ENCODE peak calls at places on chromosome X, in seven cellular contexts. R, D, E, I, B, U and T are unnamed samples.

GRCh38 chrX:72060196-72060974 is 71.3 kb downstream of the RTL5 start:
- DNase-seq in R (peak; percentile 33), D (peak; percentile 38), E (no peak), I (peak; percentile 34), B (no peak), U (no peak), T (no peak)

GRCh38 chrX:136176399-136176825 is 29.1 kb downstream of the FHL1 start:
- DNase-seq in R (peak; percentile 76), D (no peak), E (no peak), I (no peak), B (no peak), U (no peak), T (no peak)

GRCh38 chrX:122777766-122778165 is 406.3 kb upstream of the GRIA3 start:
- DNase-seq in R (no peak), D (no peak), E (no peak), I (no peak), B (no peak), U (no peak), T (no peak)

GRCh38 chrX:19758536-19758935 is 128.9 kb downstream of the SH3KBP1 start:
- DNase-seq in R (no peak), D (no peak), E (no peak), I (no peak), B (no peak), U (no peak), T (no peak)

GRCh38 chrX:4754878-4755604 is 1041.6 kb upstream of the PRKX start:
- DNase-seq in R (no peak), D (no peak), E (no peak), I (no peak), B (no peak), U (no peak), T (no peak)

GRCh38 chrX:131262738-131263679 is 26.1 kb downstream of the IGSF1 start:
- DNase-seq in R (no peak), D (no peak), E (no peak), I (peak; percentile 55), B (no peak), U (no peak), T (no peak)

GRCh38 chrX:49171752-49172279 is at the start of gene PLP2:
- DNase-seq in R (peak; percentile 57), D (no peak), E (no peak), I (no peak), B (peak; percentile 57), U (peak; percentile 24), T (no peak)

GRCh38 chrX:140342410-140342809 is 162.5 kb downstream of the SOX3 start:
- DNase-seq in R (no peak), D (no peak), E (no peak), I (no peak), B (no peak), U (no peak), T (no peak)

GRCh38 chrX:105297041-105297440 is 76.5 kb upstream of the TEX13A start:
- DNase-seq in R (no peak), D (no peak), E (no peak), I (no peak), B (no peak), U (no peak), T (no peak)

GRCh38 chrX:49122499-49122898 is 1.0 kb downstream of the GPKOW start:
- DNase-seq in R (no peak), D (no peak), E (no peak), I (no peak), B (no peak), U (no peak), T (no peak)

GRCh38 chrX:149908308-149908707 is 21.1 kb upstream of the HSFX4 start:
- DNase-seq in R (no peak), D (no peak), E (no peak), I (no peak), B (no peak), U (no peak), T (no peak)

GRCh38 chrX:30943984-30944383 is 54.9 kb upstream of the TAB3 start:
- DNase-seq in R (no peak), D (no peak), E (no peak), I (no peak), B (no peak), U (no peak), T (no peak)

GRCh38 chrX:2928127-2928582 is 984 bp downstream of the ARSD start:
- DNase-seq in R (no peak), D (no peak), E (peak; percentile 81), I (peak; percentile 34), B (no peak), U (no peak), T (peak; percentile 64)

GRCh38 chrX:140502491-140503229 is 2.2 kb downstream of the SOX3 start:
- DNase-seq in R (no peak), D (no peak), E (no peak), I (no peak), B (no peak), U (no peak), T (no peak)

GRCh38 chrX:123504047-123504446 is 228.8 kb downstream of the THOC2 start:
- DNase-seq in R (no peak), D (no peak), E (no peak), I (no peak), B (no peak), U (no peak), T (no peak)

GRCh38 chrX:19709812-19710518 is 177.4 kb downstream of the SH3KBP1 start:
- DNase-seq in R (no peak), D (no peak), E (no peak), I (no peak), B (no peak), U (no peak), T (no peak)

GRCh38 chrX:38368774-38369173 is 16.4 kb downstream of the OTC start:
- DNase-seq in R (no peak), D (no peak), E (no peak), I (no peak), B (no peak), U (no peak), T (peak; percentile 31)

GRCh38 chrX:41303013-41303412 is 30.9 kb upstream of the DDX3X start:
- DNase-seq in R (no peak), D (no peak), E (no peak), I (no peak), B (no peak), U (no peak), T (no peak)

GRCh38 chrX:15686818-15687685 is 22.4 kb upstream of the CLTRN start:
- DNase-seq in R (peak; percentile 60), D (no peak), E (no peak), I (peak; percentile 41), B (peak; percentile 31), U (peak; percentile 36), T (peak; percentile 41)

GRCh38 chrX:2552621-2553297 is 52.0 kb upstream of the DHRSX start:
- DNase-seq in R (no peak), D (no peak), E (no peak), I (no peak), B (no peak), U (no peak), T (no peak)

GRCh38 chrX:45711231-45711630 is 510.6 kb upstream of the DIPK2B start:
- DNase-seq in R (no peak), D (no peak), E (no peak), I (no peak), B (no peak), U (no peak), T (no peak)

GRCh38 chrX:73916931-73917657 is 354.1 kb downstream of the CHIC1 start:
- DNase-seq in R (no peak), D (no peak), E (no peak), I (no peak), B (no peak), U (no peak), T (no peak)

GRCh38 chrX:1443496-1444075 is 9.1 kb downstream of the ASMTL start:
- DNase-seq in R (peak; percentile 7), D (no peak), E (peak; percentile 48), I (no peak), B (no peak), U (no peak), T (peak; percentile 7)

GRCh38 chrX:153992180-153992579 is 19.6 kb downstream of the TMEM187 start:
- DNase-seq in R (no peak), D (no peak), E (no peak), I (no peak), B (no peak), U (no peak), T (no peak)

GRCh38 chrX:11381464-11381863 is 88.3 kb downstream of the AMELX start:
- DNase-seq in R (peak; percentile 38), D (no peak), E (no peak), I (peak; percentile 39), B (no peak), U (peak; percentile 10), T (no peak)

GRCh38 chrX:68695206-68695845 is 47.9 kb downstream of the STARD8 start:
- DNase-seq in R (no peak), D (no peak), E (no peak), I (no peak), B (no peak), U (no peak), T (no peak)

GRCh38 chrX:134990475-134991473 is at the start of gene SMIM10:
- DNase-seq in R (peak; percentile 75), D (peak; percentile 2), E (peak; percentile 90), I (peak; percentile 41), B (no peak), U (peak; percentile 2), T (peak; percentile 89)

GRCh38 chrX:74420194-74421035 is 878 bp upstream of the SLC16A2 start:
- DNase-seq in R (peak; percentile 78), D (peak; percentile 41), E (peak; percentile 80), I (peak; percentile 39), B (no peak), U (peak; percentile 6), T (peak; percentile 75)

GRCh38 chrX:149916745-149917392 is 12.5 kb upstream of the HSFX4 start:
- DNase-seq in R (no peak), D (no peak), E (no peak), I (no peak), B (no peak), U (no peak), T (no peak)

GRCh38 chrX:82589410-82589809 is 918.7 kb upstream of the POU3F4 start:
- DNase-seq in R (no peak), D (no peak), E (no peak), I (no peak), B (no peak), U (no peak), T (no peak)

GRCh38 chrX:630007-630921 is at the start of gene SHOX:
- DNase-seq in R (no peak), D (no peak), E (no peak), I (no peak), B (no peak), U (no peak), T (no peak)

GRCh38 chrX:72306085-72306801 is 529 bp upstream of the CITED1 start:
- DNase-seq in R (no peak), D (no peak), E (no peak), I (no peak), B (no peak), U (no peak), T (no peak)